ENCODE peak calls at places on chromosome 11, in four cellular contexts. Y is K562, C is HepG2, A is A549. O is an unnamed sample.

GRCh38 chr11:10930224-10930960 is 72.5 kb upstream of the ZBED5 start:
- DNase-seq in C (no peak), Y (no peak), A (no peak), O (peak; percentile 41)

GRCh38 chr11:74948546-74948897 is 369 bp downstream of the XRRA1 start:
- DNase-seq in Y (no peak), C (peak; percentile 22), A (no peak), O (no peak)

GRCh38 chr11:1397862-1398505 is 8.2 kb downstream of the BRSK2 start:
- DNase-seq in C (no peak), A (no peak), Y (no peak), O (no peak)

GRCh38 chr11:70740475-70740825 is 342.1 kb downstream of the CTTN start:
- DNase-seq in Y (no peak), C (no peak), A (no peak), O (no peak)

GRCh38 chr11:8833568-8834275 is 77.3 kb upstream of the AKIP1 start:
- DNase-seq in Y (no peak), A (no peak), C (no peak), O (no peak)

GRCh38 chr11:96869207-96869606 is 479.4 kb downstream of the JRKL start:
- DNase-seq in C (no peak), Y (no peak), A (no peak), O (no peak)

GRCh38 chr11:65426839-65427690 is 4.5 kb downstream of the NEAT1 start:
- DNase-seq in Y (peak; percentile 76), A (no peak), C (no peak), O (no peak)

GRCh38 chr11:121358775-121359174 is 66.2 kb downstream of the SC5D start:
- DNase-seq in Y (no peak), C (no peak), A (no peak), O (no peak)

GRCh38 chr11:22491826-22492225 is 133.8 kb downstream of the FANCF start:
- DNase-seq in A (no peak), C (no peak), Y (no peak), O (peak; percentile 14)

GRCh38 chr11:88555018-88555828 is 217.7 kb upstream of the CTSC start:
- DNase-seq in A (peak; percentile 34), Y (no peak), C (no peak), O (no peak)

GRCh38 chr11:63745304-63746170 is 23.0 kb downstream of the ZFTA start:
- DNase-seq in C (no peak), Y (peak; percentile 50), A (no peak), O (no peak)

GRCh38 chr11:44899959-44900358 is 50.7 kb downstream of the TP53I11 start:
- DNase-seq in A (peak; percentile 27), Y (peak; percentile 62), C (peak; percentile 5), O (peak; percentile 71)

GRCh38 chr11:26348776-26349175 is 16.8 kb downstream of the ANO3 start:
- DNase-seq in C (no peak), Y (no peak), A (no peak), O (no peak)

GRCh38 chr11:132838621-132839020 is 693.7 kb downstream of the OPCML start:
- DNase-seq in A (no peak), Y (no peak), C (no peak), O (no peak)

GRCh38 chr11:113385749-113386148 is 1.8 kb upstream of the ANKK1 start:
- DNase-seq in C (no peak), Y (no peak), A (no peak), O (no peak)

GRCh38 chr11:58919980-58920379 is 19.3 kb upstream of the GLYATL1 start:
- DNase-seq in C (no peak), A (no peak), Y (no peak), O (no peak)

GRCh38 chr11:69284081-69284511 is 9.9 kb upstream of the MYEOV start:
- DNase-seq in A (no peak), C (no peak), Y (no peak), O (no peak)

GRCh38 chr11:106424111-106424510 is 346.6 kb downstream of the AASDHPPT start:
- DNase-seq in C (no peak), Y (no peak), A (no peak), O (no peak)

GRCh38 chr11:45931739-45932138 is 9.3 kb downstream of the LARGE2 start:
- DNase-seq in Y (no peak), A (no peak), C (no peak), O (no peak)

GRCh38 chr11:34926831-34927132 is 10.4 kb downstream of the PDHX start:
- DNase-seq in C (no peak), A (no peak), Y (no peak), O (no peak)

GRCh38 chr11:69200331-69201047 is 44.8 kb downstream of the SMIM38 start:
- DNase-seq in Y (no peak), A (no peak), C (no peak), O (peak; percentile 13)

GRCh38 chr11:48116843-48117242 is 99.8 kb upstream of the OR4B1 start:
- DNase-seq in A (peak; percentile 35), C (peak; percentile 12), Y (peak; percentile 34), O (peak; percentile 31)

GRCh38 chr11:69122642-69123431 is 32.9 kb upstream of the SMIM38 start:
- DNase-seq in Y (peak; percentile 28), A (peak; percentile 97), C (peak; percentile 91), O (peak; percentile 86)

GRCh38 chr11:14894657-14895598 is 2.9 kb upstream of the CYP2R1 start:
- DNase-seq in A (no peak), C (no peak), Y (peak; percentile 71), O (no peak)

GRCh38 chr11:113697075-113697474 is 9.0 kb downstream of the TMPRSS5 start:
- DNase-seq in Y (no peak), C (no peak), A (no peak), O (no peak)

GRCh38 chr11:8917157-8917820 is 6.3 kb downstream of the AKIP1 start:
- DNase-seq in Y (no peak), C (peak; percentile 62), A (no peak), O (peak; percentile 31)

GRCh38 chr11:64614927-64615326 is 23.9 kb downstream of the SLC22A12 start:
- DNase-seq in C (no peak), Y (no peak), A (no peak), O (no peak)

GRCh38 chr11:34065505-34066203 is 14.1 kb downstream of the CAPRIN1 start:
- DNase-seq in A (no peak), C (no peak), Y (no peak), O (peak; percentile 21)

GRCh38 chr11:66317322-66317765 is 500 bp upstream of the CD248 start:
- DNase-seq in Y (no peak), C (peak; percentile 18), A (no peak), O (no peak)

DNA sequence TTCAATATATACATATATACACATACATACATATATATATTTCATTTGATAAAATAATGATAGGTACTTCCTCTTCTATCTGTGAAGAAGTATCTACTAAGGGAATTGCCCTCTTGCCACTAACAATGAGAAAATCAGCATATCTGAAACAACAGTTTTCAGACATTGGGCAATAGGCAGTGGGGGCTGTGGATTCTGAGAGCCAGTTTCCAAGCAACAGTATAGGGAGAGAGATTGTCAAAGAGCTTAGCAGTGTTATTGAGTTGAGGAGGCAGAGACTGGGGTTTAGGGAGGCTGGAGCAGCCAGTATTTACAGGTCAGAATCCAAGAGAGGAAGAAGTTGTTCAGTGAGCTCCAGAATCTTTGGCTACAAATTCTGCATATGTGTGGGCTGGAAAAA is 119.3 kb downstream of the ARFGAP2 start:
- DNase-seq in A (no peak), C (no peak), Y (no peak), O (no peak)
- TF ChIP-seq NR3C1 in A (no peak), C (no peak), Y (no peak), O (no peak)

DNA sequence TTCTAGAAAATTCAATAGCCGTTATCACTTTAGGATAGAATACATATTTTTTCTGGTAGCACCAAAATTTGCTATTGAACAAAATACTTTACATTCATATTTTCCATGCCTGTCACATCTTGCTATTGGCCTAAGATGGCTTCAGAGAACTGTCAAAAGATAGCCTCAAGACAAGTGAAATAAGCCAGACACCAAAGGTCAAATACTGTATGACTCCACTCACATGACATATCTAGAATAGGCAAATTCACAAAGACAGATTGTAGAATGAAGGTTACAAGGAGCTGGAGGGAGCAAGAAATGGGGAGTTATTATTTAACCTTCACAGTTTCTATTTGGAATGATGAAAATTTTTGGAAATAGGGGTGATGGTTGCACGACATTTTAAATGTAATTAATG is 223.7 kb upstream of the ZC3H12C start:
- DNase-seq in A (no peak), Y (no peak), C (no peak), O (no peak)
- TF ChIP-seq NR3C1 in A (no peak), Y (no peak), C (no peak), O (no peak)

GRCh38 chr11:95816037-95816436 is 25.7 kb downstream of the CEP57 start:
- DNase-seq in C (no peak), Y (no peak), A (no peak), O (no peak)

DNA sequence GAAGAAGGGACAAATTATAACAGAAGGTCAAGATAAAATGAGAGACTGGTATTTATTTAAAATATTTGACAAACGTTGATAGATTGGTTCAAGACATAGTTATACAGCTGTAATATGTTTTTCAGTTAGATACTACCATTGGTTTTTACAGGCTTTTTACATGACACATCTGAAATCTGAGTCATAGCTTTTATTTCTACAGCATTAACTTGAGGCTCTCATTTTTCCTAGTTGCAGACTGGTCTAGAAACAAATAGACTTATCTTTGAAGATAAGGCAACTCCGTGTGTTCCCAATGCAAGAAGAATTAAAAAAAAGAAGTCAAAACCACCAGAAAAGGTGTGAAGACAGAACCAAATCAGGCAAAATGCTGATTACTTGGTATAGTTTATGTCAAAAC is 31.3 kb downstream of the CEP57 start:
- DNase-seq in C (no peak), A (no peak), Y (no peak), O (no peak)
- TF ChIP-seq NR3C1 in C (no peak), A (no peak), Y (no peak), O (no peak)

DNA sequence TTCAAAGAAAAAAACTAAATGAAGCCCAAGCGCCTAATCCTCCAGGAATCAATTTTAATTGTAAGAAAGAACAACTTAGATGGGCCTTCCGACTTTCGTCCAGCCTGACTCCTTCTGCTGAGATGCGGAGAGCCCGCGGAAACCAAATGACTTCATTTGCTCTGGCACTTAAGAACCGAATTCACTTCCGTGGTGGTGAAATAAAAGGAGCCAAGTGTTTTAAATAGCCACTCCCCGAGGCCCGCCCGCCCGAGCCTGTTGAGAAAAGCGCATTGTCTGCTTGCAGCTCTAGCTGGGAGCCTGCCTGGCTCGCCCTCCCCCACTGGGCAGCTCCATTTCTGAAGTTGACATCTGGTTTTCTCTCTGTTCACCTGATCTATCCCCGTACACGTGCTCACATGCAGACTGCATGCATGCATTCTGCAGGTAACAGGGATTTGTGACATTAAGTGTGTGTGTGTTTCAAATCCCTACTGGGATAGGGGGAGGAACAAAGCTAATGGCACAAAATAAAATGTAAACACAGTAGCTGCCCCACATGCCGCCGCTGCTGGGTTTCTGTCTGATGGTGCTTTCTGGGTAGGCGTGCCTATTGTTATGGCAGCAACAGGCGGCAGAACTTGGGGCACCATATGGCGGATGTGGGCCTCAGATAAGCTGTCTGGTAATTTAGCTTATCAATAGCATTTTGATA is 6.2 kb downstream of the TEAD1 start:
- DNase-seq in A (no peak), C (peak; percentile 44), Y (peak; percentile 83), O (peak; percentile 91)
- TF ChIP-seq NR3C1 in A (no peak), C (no peak), Y (no peak), O (no peak)

DNA sequence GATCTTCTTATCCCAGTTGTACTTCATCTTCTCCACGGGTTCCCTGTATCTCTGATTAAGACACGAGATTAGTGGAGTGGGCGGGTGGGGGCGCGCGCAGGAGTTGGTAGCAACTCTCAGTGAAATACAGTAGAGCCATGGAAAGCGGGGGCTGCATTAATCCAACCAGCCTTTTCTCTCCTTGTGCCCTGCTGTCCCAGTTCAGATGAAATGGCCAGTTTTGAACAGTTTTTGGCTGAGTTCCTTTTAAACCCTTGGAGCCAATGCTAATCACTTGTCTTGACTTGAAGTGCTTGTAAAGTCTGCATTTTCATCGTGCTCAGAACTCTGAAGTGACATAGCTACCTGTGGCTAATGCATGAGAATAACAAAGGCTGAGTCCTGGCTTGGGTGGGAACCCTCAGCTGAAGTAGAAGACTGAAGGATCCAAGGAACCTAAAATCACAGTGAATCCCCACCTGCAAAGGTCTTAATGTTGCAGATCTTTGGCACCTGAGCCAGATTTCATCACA is 777 bp upstream of the TMEM123 start:
- DNase-seq in A (no peak), Y (no peak), C (no peak), O (peak; percentile 13)
- TF ChIP-seq NR3C1 in A (no peak), Y (no peak), C (no peak), O (no peak)

O was measured in WTC11.